ENCODE peak calls at places on chromosomes 6 and 20, in seven cellular contexts. N is stimulated activated CD4-positive, alpha-beta T cell treated with anti-CD3 and anti-CD28 coated beads, Interleukin-2, amount 100 ng/mL, for 24 hours; S is T-helper 1 cell; D is ELF-1; X is left colon; P is germinal center; I is progenitor cell of endocrine pancreas. H is an unnamed sample.

GRCh38 chr6:28884423-28885148 is 39.2 kb downstream of the TRIM27 start:
- DNase-seq in S (peak; percentile 91), D (no peak), X (no peak), P (no peak), N (peak; percentile 67), I (no peak), H (peak; percentile 9)

GRCh38 chr6:134410531-134410930 is 92.6 kb upstream of the SGK1 start:
- DNase-seq in N (no peak), D (no peak), S (no peak), P (no peak), X (no peak), I (no peak), H (no peak)

GRCh38 chr20:60001027-60001567 is 42.9 kb downstream of the CDH26 start:
- DNase-seq in I (no peak), N (no peak), D (no peak), S (no peak), P (no peak), X (no peak), H (no peak)

GRCh38 chr20:17612975-17613327 is 43.1 kb downstream of the DSTN start:
- DNase-seq in X (no peak), N (no peak), P (no peak), S (no peak), I (no peak), D (no peak), H (no peak)

GRCh38 chr6:9796827-9797226 is 618.0 kb downstream of the TFAP2A start:
- DNase-seq in I (no peak), X (no peak), N (no peak), D (no peak), S (no peak), P (no peak), H (no peak)

GRCh38 chr6:45619994-45620471 is 242.3 kb upstream of the SUPT3H start:
- DNase-seq in X (no peak), N (no peak), S (peak; percentile 22), I (no peak), D (no peak), P (no peak), H (no peak)

GRCh38 chr20:57744206-57744605 is 34.4 kb upstream of the PMEPA1 start:
- DNase-seq in P (no peak), D (no peak), I (no peak), N (no peak), S (no peak), X (no peak), H (no peak)

GRCh38 chr6:4164043-4164442 is 28.7 kb upstream of the ECI2 start:
- DNase-seq in N (no peak), X (no peak), P (no peak), I (no peak), D (no peak), S (no peak), H (no peak)

GRCh38 chr6:22053385-22053997 is 243.3 kb downstream of the PRL start:
- DNase-seq in P (no peak), S (no peak), X (no peak), I (no peak), N (no peak), D (no peak), H (no peak)

GRCh38 chr6:34243901-34244884 is 4.6 kb downstream of the SMIM29 start:
- DNase-seq in I (no peak), X (peak; percentile 40), N (peak; percentile 76), P (no peak), S (no peak), D (peak; percentile 72), H (no peak)

GRCh38 chr6:158061361-158061708 is 79.7 kb downstream of the SYNJ2 start:
- DNase-seq in X (no peak), D (no peak), I (no peak), N (no peak), S (no peak), P (no peak), H (no peak)

GRCh38 chr20:50635676-50636600 is 55.4 kb downstream of the RIPOR3 start:
- DNase-seq in D (peak; percentile 98), N (peak; percentile 67), P (peak; percentile 76), S (peak; percentile 44), X (peak; percentile 78), I (peak; percentile 50), H (peak; percentile 45)